ENCODE peak calls at places on chromosome 5, in four cellular contexts. One of them, this sample, is unnamed.

GRCh38 chr5:3401635-3402034 is 194.0 kb upstream of the IRX1 start:
- DNase-seq in EL: no peak
- DNase-seq in stimulated activated CD4-positive, alpha-beta T cell treated with anti-CD3 and anti-CD28 coated beads, Interleukin-1b, Interleukin-23, amount 100 ng/mL, for 24 hours: no peak
- DNase-seq in stimulated activated CD8-positive, alpha-beta memory T cell treated with anti-CD3 and anti-CD28 coated beads, Interleukin-2, amount 100 ng/mL, for 1 hour: no peak
- DNase-seq in this sample: no peak

GRCh38 chr5:89449392-89450148 is 566.6 kb upstream of the MEF2C start:
- DNase-seq in EL: no peak
- DNase-seq in stimulated activated CD4-positive, alpha-beta T cell treated with anti-CD3 and anti-CD28 coated beads, Interleukin-1b, Interleukin-23, amount 100 ng/mL, for 24 hours: no peak
- DNase-seq in stimulated activated CD8-positive, alpha-beta memory T cell treated with anti-CD3 and anti-CD28 coated beads, Interleukin-2, amount 100 ng/mL, for 1 hour: no peak
- DNase-seq in this sample: no peak

GRCh38 chr5:114055810-114056476 is 305.9 kb upstream of the KCNN2 start:
- DNase-seq in EL: peak
- DNase-seq in stimulated activated CD4-positive, alpha-beta T cell treated with anti-CD3 and anti-CD28 coated beads, Interleukin-1b, Interleukin-23, amount 100 ng/mL, for 24 hours: no peak
- DNase-seq in stimulated activated CD8-positive, alpha-beta memory T cell treated with anti-CD3 and anti-CD28 coated beads, Interleukin-2, amount 100 ng/mL, for 1 hour: no peak
- DNase-seq in this sample: no peak

GRCh38 chr5:173625686-173626500 is 9.4 kb upstream of the BOD1 start:
- DNase-seq in EL: peak
- DNase-seq in stimulated activated CD4-positive, alpha-beta T cell treated with anti-CD3 and anti-CD28 coated beads, Interleukin-1b, Interleukin-23, amount 100 ng/mL, for 24 hours: no peak
- DNase-seq in stimulated activated CD8-positive, alpha-beta memory T cell treated with anti-CD3 and anti-CD28 coated beads, Interleukin-2, amount 100 ng/mL, for 1 hour: no peak
- DNase-seq in this sample: no peak

GRCh38 chr5:139422307-139422893 is 16.9 kb downstream of the DNAJC18 start:
- DNase-seq in EL: peak
- DNase-seq in stimulated activated CD4-positive, alpha-beta T cell treated with anti-CD3 and anti-CD28 coated beads, Interleukin-1b, Interleukin-23, amount 100 ng/mL, for 24 hours: no peak
- DNase-seq in stimulated activated CD8-positive, alpha-beta memory T cell treated with anti-CD3 and anti-CD28 coated beads, Interleukin-2, amount 100 ng/mL, for 1 hour: peak
- DNase-seq in this sample: no peak

GRCh38 chr5:82376309-82376708 is 98.2 kb upstream of the RPS23 start:
- DNase-seq in EL: no peak
- DNase-seq in stimulated activated CD4-positive, alpha-beta T cell treated with anti-CD3 and anti-CD28 coated beads, Interleukin-1b, Interleukin-23, amount 100 ng/mL, for 24 hours: no peak
- DNase-seq in stimulated activated CD8-positive, alpha-beta memory T cell treated with anti-CD3 and anti-CD28 coated beads, Interleukin-2, amount 100 ng/mL, for 1 hour: no peak
- DNase-seq in this sample: no peak

GRCh38 chr5:109141499-109142200 is 268.1 kb downstream of the PJA2 start:
- DNase-seq in EL: no peak
- DNase-seq in stimulated activated CD4-positive, alpha-beta T cell treated with anti-CD3 and anti-CD28 coated beads, Interleukin-1b, Interleukin-23, amount 100 ng/mL, for 24 hours: no peak
- DNase-seq in stimulated activated CD8-positive, alpha-beta memory T cell treated with anti-CD3 and anti-CD28 coated beads, Interleukin-2, amount 100 ng/mL, for 1 hour: no peak
- DNase-seq in this sample: no peak

GRCh38 chr5:12661617-12662370 is 757.5 kb upstream of the CTNND2 start:
- DNase-seq in EL: no peak
- DNase-seq in stimulated activated CD4-positive, alpha-beta T cell treated with anti-CD3 and anti-CD28 coated beads, Interleukin-1b, Interleukin-23, amount 100 ng/mL, for 24 hours: no peak
- DNase-seq in stimulated activated CD8-positive, alpha-beta memory T cell treated with anti-CD3 and anti-CD28 coated beads, Interleukin-2, amount 100 ng/mL, for 1 hour: no peak
- DNase-seq in this sample: no peak

GRCh38 chr5:133610489-133611356 is 1.6 kb downstream of the FSTL4 start:
- DNase-seq in EL: peak
- DNase-seq in stimulated activated CD4-positive, alpha-beta T cell treated with anti-CD3 and anti-CD28 coated beads, Interleukin-1b, Interleukin-23, amount 100 ng/mL, for 24 hours: peak
- DNase-seq in stimulated activated CD8-positive, alpha-beta memory T cell treated with anti-CD3 and anti-CD28 coated beads, Interleukin-2, amount 100 ng/mL, for 1 hour: no peak
- DNase-seq in this sample: no peak

GRCh38 chr5:74382864-74383618 is 257.5 kb downstream of the ENC1 start:
- DNase-seq in EL: peak
- DNase-seq in stimulated activated CD4-positive, alpha-beta T cell treated with anti-CD3 and anti-CD28 coated beads, Interleukin-1b, Interleukin-23, amount 100 ng/mL, for 24 hours: no peak
- DNase-seq in stimulated activated CD8-positive, alpha-beta memory T cell treated with anti-CD3 and anti-CD28 coated beads, Interleukin-2, amount 100 ng/mL, for 1 hour: no peak
- DNase-seq in this sample: no peak

GRCh38 chr5:14818931-14819790 is 52.4 kb downstream of the ANKH start:
- DNase-seq in EL: peak
- DNase-seq in stimulated activated CD4-positive, alpha-beta T cell treated with anti-CD3 and anti-CD28 coated beads, Interleukin-1b, Interleukin-23, amount 100 ng/mL, for 24 hours: no peak
- DNase-seq in stimulated activated CD8-positive, alpha-beta memory T cell treated with anti-CD3 and anti-CD28 coated beads, Interleukin-2, amount 100 ng/mL, for 1 hour: no peak
- DNase-seq in this sample: no peak

GRCh38 chr5:54249210-54250028 is 61.0 kb downstream of the ARL15 start:
- DNase-seq in EL: peak
- DNase-seq in stimulated activated CD4-positive, alpha-beta T cell treated with anti-CD3 and anti-CD28 coated beads, Interleukin-1b, Interleukin-23, amount 100 ng/mL, for 24 hours: no peak
- DNase-seq in stimulated activated CD8-positive, alpha-beta memory T cell treated with anti-CD3 and anti-CD28 coated beads, Interleukin-2, amount 100 ng/mL, for 1 hour: no peak
- DNase-seq in this sample: no peak

GRCh38 chr5:33049298-33049697 is 338.2 kb downstream of the NPR3 start:
- DNase-seq in EL: peak
- DNase-seq in stimulated activated CD4-positive, alpha-beta T cell treated with anti-CD3 and anti-CD28 coated beads, Interleukin-1b, Interleukin-23, amount 100 ng/mL, for 24 hours: no peak
- DNase-seq in stimulated activated CD8-positive, alpha-beta memory T cell treated with anti-CD3 and anti-CD28 coated beads, Interleukin-2, amount 100 ng/mL, for 1 hour: no peak
- DNase-seq in this sample: no peak

GRCh38 chr5:98741926-98742325 is 31.5 kb upstream of the RGMB start:
- DNase-seq in EL: no peak
- DNase-seq in stimulated activated CD4-positive, alpha-beta T cell treated with anti-CD3 and anti-CD28 coated beads, Interleukin-1b, Interleukin-23, amount 100 ng/mL, for 24 hours: no peak
- DNase-seq in stimulated activated CD8-positive, alpha-beta memory T cell treated with anti-CD3 and anti-CD28 coated beads, Interleukin-2, amount 100 ng/mL, for 1 hour: no peak
- DNase-seq in this sample: no peak

GRCh38 chr5:52725781-52726180 is 61.9 kb upstream of the ITGA1 start:
- DNase-seq in EL: no peak
- DNase-seq in stimulated activated CD4-positive, alpha-beta T cell treated with anti-CD3 and anti-CD28 coated beads, Interleukin-1b, Interleukin-23, amount 100 ng/mL, for 24 hours: no peak
- DNase-seq in stimulated activated CD8-positive, alpha-beta memory T cell treated with anti-CD3 and anti-CD28 coated beads, Interleukin-2, amount 100 ng/mL, for 1 hour: no peak
- DNase-seq in this sample: no peak

GRCh38 chr5:12248831-12249230 is 344.6 kb upstream of the CTNND2 start:
- DNase-seq in EL: no peak
- DNase-seq in stimulated activated CD4-positive, alpha-beta T cell treated with anti-CD3 and anti-CD28 coated beads, Interleukin-1b, Interleukin-23, amount 100 ng/mL, for 24 hours: no peak
- DNase-seq in stimulated activated CD8-positive, alpha-beta memory T cell treated with anti-CD3 and anti-CD28 coated beads, Interleukin-2, amount 100 ng/mL, for 1 hour: no peak
- DNase-seq in this sample: no peak

GRCh38 chr5:40479939-40480338 is 199.8 kb upstream of the PTGER4 start:
- DNase-seq in EL: no peak
- DNase-seq in stimulated activated CD4-positive, alpha-beta T cell treated with anti-CD3 and anti-CD28 coated beads, Interleukin-1b, Interleukin-23, amount 100 ng/mL, for 24 hours: no peak
- DNase-seq in stimulated activated CD8-positive, alpha-beta memory T cell treated with anti-CD3 and anti-CD28 coated beads, Interleukin-2, amount 100 ng/mL, for 1 hour: no peak
- DNase-seq in this sample: no peak

GRCh38 chr5:164824671-164825070 is 1319.3 kb downstream of the MAT2B start:
- DNase-seq in EL: no peak
- DNase-seq in stimulated activated CD4-positive, alpha-beta T cell treated with anti-CD3 and anti-CD28 coated beads, Interleukin-1b, Interleukin-23, amount 100 ng/mL, for 24 hours: no peak
- DNase-seq in stimulated activated CD8-positive, alpha-beta memory T cell treated with anti-CD3 and anti-CD28 coated beads, Interleukin-2, amount 100 ng/mL, for 1 hour: no peak
- DNase-seq in this sample: no peak

GRCh38 chr5:94670726-94671125 is 52.3 kb downstream of the SLF1 start:
- DNase-seq in EL: no peak
- DNase-seq in stimulated activated CD4-positive, alpha-beta T cell treated with anti-CD3 and anti-CD28 coated beads, Interleukin-1b, Interleukin-23, amount 100 ng/mL, for 24 hours: no peak
- DNase-seq in stimulated activated CD8-positive, alpha-beta memory T cell treated with anti-CD3 and anti-CD28 coated beads, Interleukin-2, amount 100 ng/mL, for 1 hour: no peak
- DNase-seq in this sample: no peak

GRCh38 chr5:132388244-132389050 is 18.9 kb downstream of the SLC22A5 start:
- DNase-seq in EL: peak
- DNase-seq in stimulated activated CD4-positive, alpha-beta T cell treated with anti-CD3 and anti-CD28 coated beads, Interleukin-1b, Interleukin-23, amount 100 ng/mL, for 24 hours: no peak
- DNase-seq in stimulated activated CD8-positive, alpha-beta memory T cell treated with anti-CD3 and anti-CD28 coated beads, Interleukin-2, amount 100 ng/mL, for 1 hour: no peak
- DNase-seq in this sample: no peak

GRCh38 chr5:39189297-39189955 is 29.9 kb downstream of the FYB1 start:
- DNase-seq in EL: no peak
- DNase-seq in stimulated activated CD4-positive, alpha-beta T cell treated with anti-CD3 and anti-CD28 coated beads, Interleukin-1b, Interleukin-23, amount 100 ng/mL, for 24 hours: no peak
- DNase-seq in stimulated activated CD8-positive, alpha-beta memory T cell treated with anti-CD3 and anti-CD28 coated beads, Interleukin-2, amount 100 ng/mL, for 1 hour: no peak
- DNase-seq in this sample: no peak

GRCh38 chr5:35362772-35363171 is 132.5 kb upstream of the PRLR start:
- DNase-seq in EL: no peak
- DNase-seq in stimulated activated CD4-positive, alpha-beta T cell treated with anti-CD3 and anti-CD28 coated beads, Interleukin-1b, Interleukin-23, amount 100 ng/mL, for 24 hours: no peak
- DNase-seq in stimulated activated CD8-positive, alpha-beta memory T cell treated with anti-CD3 and anti-CD28 coated beads, Interleukin-2, amount 100 ng/mL, for 1 hour: no peak
- DNase-seq in this sample: no peak

GRCh38 chr5:180142824-180143610 is 66.0 kb downstream of the RASGEF1C start:
- DNase-seq in EL: no peak
- DNase-seq in stimulated activated CD4-positive, alpha-beta T cell treated with anti-CD3 and anti-CD28 coated beads, Interleukin-1b, Interleukin-23, amount 100 ng/mL, for 24 hours: no peak
- DNase-seq in stimulated activated CD8-positive, alpha-beta memory T cell treated with anti-CD3 and anti-CD28 coated beads, Interleukin-2, amount 100 ng/mL, for 1 hour: no peak
- DNase-seq in this sample: no peak

GRCh38 chr5:36944607-36945225 is 68.1 kb downstream of the NIPBL start:
- DNase-seq in EL: peak
- DNase-seq in stimulated activated CD4-positive, alpha-beta T cell treated with anti-CD3 and anti-CD28 coated beads, Interleukin-1b, Interleukin-23, amount 100 ng/mL, for 24 hours: no peak
- DNase-seq in stimulated activated CD8-positive, alpha-beta memory T cell treated with anti-CD3 and anti-CD28 coated beads, Interleukin-2, amount 100 ng/mL, for 1 hour: no peak
- DNase-seq in this sample: no peak

GRCh38 chr5:172491481-172491880 is 37.2 kb upstream of the SH3PXD2B start:
- DNase-seq in EL: no peak
- DNase-seq in stimulated activated CD4-positive, alpha-beta T cell treated with anti-CD3 and anti-CD28 coated beads, Interleukin-1b, Interleukin-23, amount 100 ng/mL, for 24 hours: no peak
- DNase-seq in stimulated activated CD8-positive, alpha-beta memory T cell treated with anti-CD3 and anti-CD28 coated beads, Interleukin-2, amount 100 ng/mL, for 1 hour: no peak
- DNase-seq in this sample: no peak

GRCh38 chr5:142063878-142064331 is 44.7 kb upstream of the NDFIP1 start:
- DNase-seq in EL: peak
- DNase-seq in stimulated activated CD4-positive, alpha-beta T cell treated with anti-CD3 and anti-CD28 coated beads, Interleukin-1b, Interleukin-23, amount 100 ng/mL, for 24 hours: no peak
- DNase-seq in stimulated activated CD8-positive, alpha-beta memory T cell treated with anti-CD3 and anti-CD28 coated beads, Interleukin-2, amount 100 ng/mL, for 1 hour: no peak
- DNase-seq in this sample: no peak

GRCh38 chr5:132266031-132266835 is 8.7 kb downstream of the PDLIM4 start:
- DNase-seq in EL: peak
- DNase-seq in stimulated activated CD4-positive, alpha-beta T cell treated with anti-CD3 and anti-CD28 coated beads, Interleukin-1b, Interleukin-23, amount 100 ng/mL, for 24 hours: no peak
- DNase-seq in stimulated activated CD8-positive, alpha-beta memory T cell treated with anti-CD3 and anti-CD28 coated beads, Interleukin-2, amount 100 ng/mL, for 1 hour: no peak
- DNase-seq in this sample: no peak

GRCh38 chr5:12592228-12592627 is 688.0 kb upstream of the CTNND2 start:
- DNase-seq in EL: no peak
- DNase-seq in stimulated activated CD4-positive, alpha-beta T cell treated with anti-CD3 and anti-CD28 coated beads, Interleukin-1b, Interleukin-23, amount 100 ng/mL, for 24 hours: no peak
- DNase-seq in stimulated activated CD8-positive, alpha-beta memory T cell treated with anti-CD3 and anti-CD28 coated beads, Interleukin-2, amount 100 ng/mL, for 1 hour: no peak
- DNase-seq in this sample: no peak

GRCh38 chr5:16776611-16777251 is 159.4 kb downstream of the MYO10 start:
- DNase-seq in EL: no peak
- DNase-seq in stimulated activated CD4-positive, alpha-beta T cell treated with anti-CD3 and anti-CD28 coated beads, Interleukin-1b, Interleukin-23, amount 100 ng/mL, for 24 hours: no peak
- DNase-seq in stimulated activated CD8-positive, alpha-beta memory T cell treated with anti-CD3 and anti-CD28 coated beads, Interleukin-2, amount 100 ng/mL, for 1 hour: no peak
- DNase-seq in this sample: no peak

GRCh38 chr5:38622723-38623129 is 66.3 kb upstream of the LIFR start:
- DNase-seq in EL: no peak
- DNase-seq in stimulated activated CD4-positive, alpha-beta T cell treated with anti-CD3 and anti-CD28 coated beads, Interleukin-1b, Interleukin-23, amount 100 ng/mL, for 24 hours: no peak
- DNase-seq in stimulated activated CD8-positive, alpha-beta memory T cell treated with anti-CD3 and anti-CD28 coated beads, Interleukin-2, amount 100 ng/mL, for 1 hour: no peak
- DNase-seq in this sample: no peak

GRCh38 chr5:54515634-54516033 is 1.9 kb upstream of the SNX18 start:
- DNase-seq in EL: no peak
- DNase-seq in stimulated activated CD4-positive, alpha-beta T cell treated with anti-CD3 and anti-CD28 coated beads, Interleukin-1b, Interleukin-23, amount 100 ng/mL, for 24 hours: no peak
- DNase-seq in stimulated activated CD8-positive, alpha-beta memory T cell treated with anti-CD3 and anti-CD28 coated beads, Interleukin-2, amount 100 ng/mL, for 1 hour: no peak
- DNase-seq in this sample: no peak

GRCh38 chr5:140558542-140558941 is 1.3 kb upstream of the SRA1 start:
- DNase-seq in EL: no peak
- DNase-seq in stimulated activated CD4-positive, alpha-beta T cell treated with anti-CD3 and anti-CD28 coated beads, Interleukin-1b, Interleukin-23, amount 100 ng/mL, for 24 hours: no peak
- DNase-seq in stimulated activated CD8-positive, alpha-beta memory T cell treated with anti-CD3 and anti-CD28 coated beads, Interleukin-2, amount 100 ng/mL, for 1 hour: no peak
- DNase-seq in this sample: no peak

GRCh38 chr5:83562817-83563557 is 91.4 kb downstream of the VCAN start:
- DNase-seq in EL: no peak
- DNase-seq in stimulated activated CD4-positive, alpha-beta T cell treated with anti-CD3 and anti-CD28 coated beads, Interleukin-1b, Interleukin-23, amount 100 ng/mL, for 24 hours: no peak
- DNase-seq in stimulated activated CD8-positive, alpha-beta memory T cell treated with anti-CD3 and anti-CD28 coated beads, Interleukin-2, amount 100 ng/mL, for 1 hour: no peak
- DNase-seq in this sample: no peak

This sample was measured in cortex of kidney.